ENCODE peak calls at places on chromosome 10, in ten cellular contexts. Q is SK-N-SH, A is IMR-90, E is cardiac muscle cell, C is tibial artery, J is esophagus squamous epithelium, B is SJSA1, Z is gastrocnemius medialis, X is uterus, N is dorsolateral prefrontal cortex. T is an unnamed sample.

GRCh38 chr10:102546606-102547310 is 43.0 kb downstream of the SUFU start:
- DNase-seq in E (no peak), Z (no peak), Q (peak), X (no peak), J (no peak), B (no peak), N (no peak), A (peak), C (no peak), T (no peak)

GRCh38 chr10:7610651-7611389 is 55.9 kb downstream of the ITIH5 start:
- DNase-seq in X (peak), Z (peak), J (no peak), A (peak), E (no peak), Q (no peak), N (no peak), B (peak), C (peak), T (no peak)

GRCh38 chr10:97936126-97936525 is 86.5 kb downstream of the GOLGA7B start:
- DNase-seq in A (no peak), N (no peak), J (no peak), B (no peak), E (no peak), X (no peak), C (no peak), Z (no peak), Q (no peak), T (no peak)

GRCh38 chr10:126001579-126001978 is 105.2 kb downstream of the FANK1 start:
- DNase-seq in C (no peak), Q (no peak), N (no peak), J (no peak), B (peak), X (no peak), Z (no peak), A (no peak), E (no peak), T (peak)

GRCh38 chr10:63103971-63104409 is 29.1 kb upstream of the NRBF2 start:
- DNase-seq in A (no peak), Q (no peak), C (no peak), J (no peak), Z (no peak), X (no peak), N (no peak), B (no peak), E (no peak), T (no peak)

GRCh38 chr10:125080984-125081383 is 79.4 kb downstream of the CTBP2 start:
- DNase-seq in Q (no peak), A (no peak), C (no peak), X (no peak), N (no peak), B (no peak), J (no peak), E (no peak), Z (peak), T (no peak)

GRCh38 chr10:112209534-112210200 is 26.1 kb upstream of the GPAM start:
- DNase-seq in Z (no peak), E (no peak), C (no peak), A (no peak), Q (peak), X (no peak), J (no peak), B (no peak), N (peak), T (no peak)

GRCh38 chr10:15879058-15879457 is 18.8 kb upstream of the MINDY3 start:
- DNase-seq in C (no peak), X (no peak), Z (no peak), N (no peak), J (no peak), E (peak), A (peak), B (no peak), Q (peak), T (peak)

GRCh38 chr10:62195675-62195926 is 73.0 kb downstream of the RTKN2 start:
- DNase-seq in Z (no peak), C (no peak), E (no peak), Q (no peak), A (no peak), B (no peak), N (no peak), X (no peak), J (no peak), T (no peak)

GRCh38 chr10:51638737-51639136 is 60.7 kb downstream of the CSTF2T start:
- DNase-seq in B (no peak), J (no peak), X (no peak), E (no peak), N (no peak), C (no peak), Q (no peak), Z (no peak), A (no peak), T (no peak)

GRCh38 chr10:128017825-128018224 is 108.4 kb downstream of the MKI67 start:
- DNase-seq in Z (no peak), E (no peak), Q (no peak), N (no peak), J (no peak), X (no peak), A (no peak), C (no peak), B (no peak), T (no peak)

GRCh38 chr10:122660696-122661095 is 39.0 kb downstream of the C10orf120 start:
- DNase-seq in B (no peak), E (no peak), A (no peak), X (no peak), Z (no peak), N (no peak), C (no peak), Q (no peak), J (no peak), T (no peak)

GRCh38 chr10:101072923-101073322 is 11.1 kb downstream of the KAZALD1 start:
- DNase-seq in X (no peak), N (no peak), Q (no peak), Z (no peak), C (no peak), A (no peak), B (no peak), J (no peak), E (no peak), T (no peak)

GRCh38 chr10:101070098-101070497 is 8.3 kb downstream of the KAZALD1 start:
- DNase-seq in B (no peak), C (no peak), N (no peak), E (no peak), A (no peak), J (no peak), Z (no peak), X (no peak), Q (no peak), T (no peak)

GRCh38 chr10:101069441-101069840 is 7.7 kb downstream of the KAZALD1 start:
- DNase-seq in J (no peak), Z (no peak), A (no peak), C (no peak), Q (no peak), E (no peak), B (no peak), X (no peak), N (no peak), T (no peak)

GRCh38 chr10:101071885-101072433 is 10.2 kb downstream of the KAZALD1 start:
- DNase-seq in N (no peak), X (no peak), B (no peak), J (no peak), C (no peak), A (no peak), Z (no peak), Q (no peak), E (no peak), T (no peak)

GRCh38 chr10:101071266-101071884 is 9.6 kb downstream of the KAZALD1 start:
- DNase-seq in Q (no peak), E (no peak), A (peak), J (no peak), N (no peak), Z (peak), B (no peak), C (peak), X (no peak), T (no peak)
- H3K27ac ChIP-seq in Q (no peak), E (no peak), A (no peak), J (no peak), N (no peak), Z (no peak), B (no peak), C (no peak), X (no peak), T (no peak)

GRCh38 chr10:59107147-59107546 is 69.3 kb upstream of the PHYHIPL start:
- DNase-seq in J (no peak), N (no peak), C (no peak), Z (no peak), B (no peak), E (no peak), A (no peak), Q (no peak), X (no peak), T (no peak)
- H3K27ac ChIP-seq in J (no peak), N (no peak), C (no peak), Z (no peak), B (no peak), E (no peak), A (no peak), Q (no peak), X (no peak), T (no peak)

DNA sequence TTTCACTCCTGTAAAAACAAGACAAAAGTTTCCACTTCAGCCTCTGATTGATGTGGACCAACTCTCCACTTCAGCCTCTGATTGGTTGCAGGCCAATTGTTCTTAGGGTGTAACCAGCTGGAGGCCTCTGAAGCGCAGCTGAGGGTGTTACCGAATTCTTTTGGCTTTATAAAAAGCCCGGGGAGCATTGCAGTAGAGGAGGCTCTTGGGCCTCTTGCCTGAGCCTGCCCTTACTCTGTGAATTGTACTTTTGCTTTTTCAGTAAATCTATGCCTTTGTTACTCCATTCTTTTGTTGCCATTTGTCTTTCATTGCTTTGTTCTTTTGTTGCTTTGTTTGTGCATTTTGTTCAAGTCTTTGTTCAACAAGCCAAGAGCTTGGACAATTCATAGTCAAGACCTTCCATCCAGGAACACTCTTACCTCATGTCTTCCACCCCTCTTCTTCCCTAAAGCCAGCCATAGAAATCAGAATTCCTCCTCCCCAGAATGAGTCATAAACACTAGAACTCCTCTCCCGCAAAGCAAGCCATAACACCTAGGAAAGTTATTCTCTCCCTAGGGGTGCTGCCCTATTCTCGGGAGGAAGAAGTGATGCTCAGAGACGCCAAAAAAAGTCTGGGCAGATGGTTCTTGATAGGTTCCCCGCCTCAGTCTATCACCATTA is 53.5 kb upstream of the ARMC3 start:
- DNase-seq in B (no peak), N (no peak), A (no peak), Z (no peak), X (no peak), J (no peak), E (no peak), Q (no peak), C (no peak), T (no peak)
- H3K27ac ChIP-seq in B (no peak), N (peak), A (no peak), Z (no peak), X (no peak), J (peak), E (no peak), Q (no peak), C (no peak), T (no peak)

DNA sequence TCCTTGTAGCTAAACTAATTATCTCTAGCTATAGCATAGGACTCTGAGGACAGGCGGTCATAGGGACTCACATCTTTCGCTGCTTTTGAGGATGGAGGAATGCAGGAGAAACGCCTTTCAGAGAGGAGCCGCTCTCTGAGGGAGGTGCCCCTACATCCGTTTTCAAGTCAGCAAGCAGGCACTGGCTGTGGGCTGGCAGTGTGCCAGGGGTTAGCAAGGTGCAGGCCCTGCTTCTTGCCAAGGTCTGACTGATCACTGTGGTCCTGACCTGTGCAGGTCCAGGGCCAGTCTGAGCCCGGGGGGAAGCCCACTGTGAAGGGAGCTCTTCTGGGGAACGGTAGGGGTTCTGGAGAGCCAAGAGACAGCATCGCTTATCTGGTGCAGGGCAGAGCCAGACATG is 89.4 kb downstream of the SH3PXD2A start:
- DNase-seq in C (no peak), J (no peak), N (no peak), Z (peak), E (no peak), X (no peak), A (peak), Q (no peak), B (no peak), T (no peak)
- H3K27ac ChIP-seq in C (no peak), J (peak), N (no peak), Z (peak), E (no peak), X (no peak), A (no peak), Q (no peak), B (no peak), T (no peak)

GRCh38 chr10:92604841-92605240 is 11.9 kb downstream of the KIF11 start:
- DNase-seq in J (no peak), X (no peak), N (no peak), Q (no peak), E (no peak), Z (no peak), C (no peak), B (no peak), A (no peak), T (no peak)
- H3K27ac ChIP-seq in J (no peak), X (no peak), N (no peak), Q (no peak), E (no peak), Z (no peak), C (no peak), B (no peak), A (no peak), T (no peak)

DNA sequence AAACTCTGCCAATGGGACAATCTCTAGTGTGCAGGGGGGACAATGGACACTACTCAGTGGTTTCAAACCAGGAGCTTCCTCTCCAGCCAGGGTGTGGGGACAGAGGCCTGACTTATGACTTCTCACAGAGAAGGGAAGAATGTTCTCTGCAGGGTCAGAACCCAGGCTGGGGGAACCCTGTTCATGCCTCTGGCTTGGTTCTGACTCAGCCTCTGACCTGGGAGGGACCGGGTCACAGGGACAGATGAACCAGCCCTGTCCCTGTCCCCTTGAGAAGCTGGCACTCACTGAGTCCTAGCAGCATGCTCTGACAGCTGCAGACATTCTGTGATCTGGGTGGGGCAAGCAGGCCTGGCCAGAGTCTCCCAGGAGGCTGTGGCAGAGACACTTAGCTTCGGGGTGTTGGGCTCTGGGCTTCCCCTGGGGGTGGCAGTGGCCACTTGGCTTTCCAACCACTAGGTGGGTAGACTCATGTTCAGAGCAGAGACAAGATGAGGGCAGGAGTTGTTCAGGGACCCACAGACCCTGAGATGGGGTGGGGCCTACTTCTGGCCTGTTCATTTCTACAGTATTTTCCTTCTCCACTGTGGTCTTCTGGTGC is 13.6 kb downstream of the TSPAN15 start:
- DNase-seq in B (no peak), N (no peak), A (no peak), Z (peak), J (no peak), X (no peak), C (no peak), Q (no peak), E (no peak), T (no peak)
- H3K27ac ChIP-seq in B (no peak), N (peak), A (no peak), Z (peak), J (peak), X (peak), C (no peak), Q (no peak), E (peak), T (peak)

DNA sequence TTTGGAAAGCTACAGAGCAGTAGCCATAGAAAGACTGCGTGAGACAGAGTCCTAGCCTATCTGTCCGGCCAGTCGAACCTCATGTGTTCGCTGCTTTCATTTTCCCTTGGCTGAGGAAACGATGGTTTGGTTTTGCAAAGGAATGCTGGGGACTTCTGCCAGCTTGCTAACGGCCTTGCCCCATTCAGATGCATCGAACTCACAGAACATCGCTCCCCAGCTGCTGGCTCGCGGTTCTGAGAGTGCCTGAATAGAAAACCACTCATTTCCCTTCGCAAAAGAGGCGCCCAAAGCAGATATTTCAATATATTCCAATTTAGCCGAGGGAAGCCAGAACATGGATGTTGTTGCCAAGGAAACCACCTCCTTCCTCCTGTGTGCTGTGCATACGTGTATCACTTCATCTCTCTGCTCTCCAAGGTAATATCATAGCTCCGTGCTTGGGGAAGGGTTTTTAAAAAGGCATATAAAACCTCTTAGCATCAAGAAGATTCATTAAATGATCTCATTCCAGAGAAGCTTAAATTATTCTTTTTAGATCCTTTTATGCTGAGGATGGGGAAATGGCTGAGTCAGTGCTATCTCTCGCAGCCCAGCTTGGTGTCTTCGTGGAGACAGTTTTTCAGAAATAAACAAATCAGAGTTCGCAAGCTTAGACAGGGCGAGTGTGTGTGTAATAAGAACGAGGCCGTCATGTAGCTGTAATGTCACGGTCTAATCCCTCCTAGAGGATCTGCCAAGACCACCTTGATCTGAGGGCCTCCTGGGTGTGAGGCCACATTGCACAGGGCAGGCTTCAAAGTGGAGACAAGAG is 215.2 kb downstream of the RPS24 start:
- DNase-seq in J (no peak), X (no peak), B (no peak), A (peak), N (peak), Q (no peak), C (peak), E (no peak), Z (no peak), T (no peak)
- H3K27ac ChIP-seq in J (no peak), X (no peak), B (peak), A (peak), N (peak), Q (no peak), C (peak), E (no peak), Z (no peak), T (no peak)

GRCh38 chr10:60828489-60828852 is 50.2 kb downstream of the CDK1 start:
- DNase-seq in Q (no peak), B (no peak), N (no peak), Z (no peak), C (no peak), A (peak), E (no peak), X (no peak), J (no peak), T (no peak)
- H3K27ac ChIP-seq in Q (peak), B (peak), N (peak), Z (peak), C (no peak), A (peak), E (no peak), X (peak), J (no peak), T (no peak)

DNA sequence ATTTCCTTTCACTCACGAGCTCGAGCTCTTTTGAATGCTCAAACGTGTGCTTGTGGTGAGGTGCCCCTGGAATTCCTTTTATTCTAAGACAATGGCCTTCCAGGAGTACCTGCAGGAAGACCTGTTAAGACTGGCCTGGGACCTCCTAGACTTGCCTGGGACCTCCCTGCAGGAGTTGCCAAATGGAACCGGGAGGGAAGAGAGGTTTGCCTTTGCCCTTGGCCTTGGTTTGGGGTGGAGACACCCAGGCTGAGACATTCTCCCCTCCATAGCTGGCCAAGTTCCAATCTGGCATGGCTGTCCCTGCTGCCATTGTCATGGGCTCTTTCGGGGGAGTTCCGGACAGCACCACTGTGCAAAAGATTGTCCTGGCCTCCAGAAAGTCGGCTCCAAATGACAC is 39.7 kb downstream of the DNAJB12 start:
- DNase-seq in E (no peak), B (no peak), C (no peak), N (no peak), J (no peak), Z (no peak), X (no peak), A (no peak), Q (no peak), T (no peak)
- H3K27ac ChIP-seq in E (no peak), B (no peak), C (peak), N (peak), J (peak), Z (peak), X (peak), A (no peak), Q (peak), T (peak)